ENCODE peak calls at places on chromosome 15, in eight cellular contexts. K is A549; E is adrenal gland; Q is psoas muscle; D is lung; F is spleen; R is prostate gland; B is CD8-positive, alpha-beta T cell. V is an unnamed sample.

GRCh38 chr15:60004846-60005351 is 788 bp downstream of the FOXB1 start:
- DNase-seq in D (no peak), B (peak; percentile 24), F (no peak), E (no peak), K (no peak), Q (no peak), R (no peak), V (no peak)

GRCh38 chr15:92290359-92290992 is 103.2 kb upstream of the ST8SIA2 start:
- DNase-seq in K (no peak), D (no peak), Q (no peak), F (no peak), R (no peak), E (no peak), B (no peak), V (no peak)

GRCh38 chr15:76993114-76993715 is 1.7 kb upstream of the PSTPIP1 start:
- DNase-seq in D (no peak), F (peak; percentile 79), Q (no peak), R (no peak), K (no peak), E (no peak), B (no peak), V (no peak)

GRCh38 chr15:85974348-85974705 is 105.3 kb upstream of the AGBL1 start:
- DNase-seq in R (no peak), B (no peak), F (no peak), K (no peak), D (no peak), Q (no peak), E (no peak), V (no peak)

GRCh38 chr15:45183511-45183910 is 4.3 kb downstream of the SHF start:
- DNase-seq in E (no peak), F (peak; percentile 44), Q (no peak), R (no peak), K (no peak), B (no peak), D (no peak), V (no peak)

GRCh38 chr15:77075528-77075927 is 4.6 kb upstream of the TSPAN3 start:
- DNase-seq in K (no peak), F (no peak), B (no peak), Q (no peak), D (no peak), E (peak; percentile 39), R (no peak), V (no peak)

GRCh38 chr15:100627789-100628395 is 25.5 kb downstream of the ASB7 start:
- DNase-seq in Q (no peak), B (peak; percentile 49), D (peak; percentile 61), R (peak; percentile 79), F (no peak), E (peak; percentile 61), K (peak; percentile 58), V (peak; percentile 38)

GRCh38 chr15:65184305-65184943 is 718 bp downstream of the CLPX start:
- DNase-seq in D (peak; percentile 59), E (peak; percentile 57), F (peak; percentile 91), K (peak; percentile 73), Q (peak; percentile 79), R (peak; percentile 49), B (peak; percentile 24), V (peak; percentile 77)

GRCh38 chr15:25965326-25965725 is 102.2 kb upstream of the ATP10A start:
- DNase-seq in D (no peak), R (no peak), F (no peak), K (no peak), Q (no peak), B (no peak), E (no peak), V (no peak)

GRCh38 chr15:100783296-100783695 is 96.3 kb upstream of the ALDH1A3 start:
- DNase-seq in E (peak; percentile 1), F (no peak), Q (no peak), D (no peak), R (no peak), K (no peak), B (no peak), V (no peak)

GRCh38 chr15:99555089-99555488 is 10.7 kb upstream of the MEF2A start:
- DNase-seq in K (no peak), D (no peak), R (no peak), Q (no peak), E (no peak), F (no peak), B (no peak), V (no peak)

GRCh38 chr15:76333309-76333708 is 3.3 kb upstream of the ISL2 start:
- DNase-seq in D (peak; percentile 25), Q (no peak), E (peak; percentile 7), B (no peak), K (no peak), R (no peak), F (no peak), V (no peak)

GRCh38 chr15:41693757-41694156 is 33.6 kb downstream of the MGA start:
- DNase-seq in D (no peak), F (no peak), K (no peak), B (no peak), R (no peak), Q (no peak), E (no peak), V (no peak)

GRCh38 chr15:41698779-41699178 is 38.6 kb downstream of the MGA start:
- DNase-seq in R (no peak), D (no peak), Q (no peak), B (no peak), E (no peak), F (no peak), K (no peak), V (no peak)

GRCh38 chr15:41691471-41691870 is 31.3 kb downstream of the MGA start:
- DNase-seq in D (no peak), B (no peak), F (no peak), E (no peak), Q (no peak), R (no peak), K (no peak), V (no peak)

GRCh38 chr15:41692049-41692448 is 31.8 kb downstream of the MGA start:
- DNase-seq in K (no peak), R (no peak), Q (no peak), F (no peak), B (no peak), D (no peak), E (no peak), V (no peak)

DNA sequence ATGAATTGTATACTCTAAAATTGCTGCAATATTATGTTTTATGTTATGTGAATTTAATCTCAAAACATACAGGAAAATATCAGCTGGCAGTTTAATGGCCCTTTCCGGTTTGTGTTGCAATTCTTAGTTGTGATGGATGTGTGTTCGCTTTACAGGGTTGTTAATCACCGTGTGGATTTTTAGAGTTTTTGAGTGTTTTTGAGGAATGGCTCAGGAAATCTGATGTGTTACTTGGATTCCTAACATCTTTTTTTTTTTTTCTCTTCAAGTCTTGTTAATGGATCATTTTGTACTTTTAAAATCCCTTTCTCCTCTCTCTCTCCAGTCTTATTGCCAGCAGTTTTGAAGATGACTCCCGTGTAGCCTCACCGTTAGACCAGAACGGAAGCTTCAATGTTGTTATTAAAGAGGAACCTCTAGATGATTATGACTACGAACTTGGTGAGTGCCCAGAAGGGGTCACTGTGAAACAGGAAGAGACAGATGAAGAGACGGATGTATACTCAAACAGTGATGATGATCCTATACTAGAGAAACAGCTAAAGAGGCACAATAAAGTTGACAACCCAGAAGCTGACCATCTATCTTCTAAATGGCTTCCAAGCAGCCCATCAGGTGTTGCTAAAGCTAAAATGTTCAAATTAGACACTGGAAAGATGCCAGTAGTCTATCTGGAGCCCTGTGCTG is 35.7 kb downstream of the MGA start:
- DNase-seq in R (peak; percentile 23), B (peak; percentile 52), K (peak; percentile 8), D (no peak), E (no peak), F (no peak), Q (no peak), V (no peak)
- TF ChIP-seq CTCF in R (no peak), B (peak; percentile 41), K (peak; percentile 34), D (no peak), E (no peak), F (peak; percentile 9), Q (no peak), V (no peak)

DNA sequence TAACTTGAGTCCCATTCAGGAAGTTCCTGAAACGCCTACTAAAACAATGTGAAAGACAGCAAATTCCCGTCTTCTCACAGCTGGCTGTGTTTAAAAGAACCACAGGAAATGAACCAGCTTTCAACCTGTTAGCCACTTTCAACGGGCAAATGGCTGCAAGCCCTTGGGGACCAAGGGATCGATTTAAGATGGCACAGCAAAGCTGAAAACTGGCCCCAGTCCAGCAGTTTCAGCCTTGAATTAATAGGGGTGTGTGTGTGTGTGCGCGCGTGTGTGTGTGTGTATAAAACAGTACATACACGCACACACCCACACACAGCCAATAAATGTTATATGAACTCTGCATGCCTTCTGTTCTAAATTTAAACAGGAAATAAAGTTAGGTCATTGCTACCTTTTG is 168.6 kb upstream of the TMCO5A start:
- DNase-seq in Q (no peak), E (no peak), F (no peak), K (no peak), D (no peak), B (no peak), R (no peak), V (peak; percentile 28)
- H3K4me3 ChIP-seq in Q (no peak overlapping the region), E (no peak overlapping the region), F (no peak overlapping the region), K (no peak overlapping the region), D (no peak overlapping the region), B (no peak overlapping the region), R (no peak overlapping the region), V (no peak overlapping the region)

GRCh38 chr15:79373068-79373467 is 59.1 kb upstream of the MINAR1 start:
- DNase-seq in D (no peak), Q (no peak), E (no peak), R (no peak), K (no peak), F (no peak), B (no peak), V (no peak)

GRCh38 chr15:79371581-79371980 is 60.6 kb upstream of the MINAR1 start:
- DNase-seq in E (no peak), R (no peak), F (no peak), D (no peak), B (no peak), K (no peak), Q (no peak), V (no peak)

GRCh38 chr15:79372428-79372827 is 59.7 kb upstream of the MINAR1 start:
- DNase-seq in R (no peak), E (no peak), F (no peak), Q (no peak), B (no peak), D (no peak), K (no peak), V (no peak)

GRCh38 chr15:79373728-79374127 is 58.4 kb upstream of the MINAR1 start:
- DNase-seq in B (no peak), K (no peak), D (no peak), F (no peak), R (no peak), E (no peak), Q (no peak), V (no peak)

GRCh38 chr15:79370716-79371115 is 59.8 kb downstream of the TMED3 start:
- DNase-seq in F (no peak), B (no peak), K (no peak), D (no peak), R (no peak), Q (no peak), E (no peak), V (no peak)
- H3K9me3 ChIP-seq in F (no peaks in the 10 kb centered on the region), B (no peaks in the 10 kb centered on the region), K (no peaks in the 10 kb centered on the region), D (no peaks in the 10 kb centered on the region), R (no peaks in the 10 kb centered on the region), Q (no peaks in the 10 kb centered on the region), E (no peaks in the 10 kb centered on the region), V (no peaks in the 10 kb centered on the region)

DNA sequence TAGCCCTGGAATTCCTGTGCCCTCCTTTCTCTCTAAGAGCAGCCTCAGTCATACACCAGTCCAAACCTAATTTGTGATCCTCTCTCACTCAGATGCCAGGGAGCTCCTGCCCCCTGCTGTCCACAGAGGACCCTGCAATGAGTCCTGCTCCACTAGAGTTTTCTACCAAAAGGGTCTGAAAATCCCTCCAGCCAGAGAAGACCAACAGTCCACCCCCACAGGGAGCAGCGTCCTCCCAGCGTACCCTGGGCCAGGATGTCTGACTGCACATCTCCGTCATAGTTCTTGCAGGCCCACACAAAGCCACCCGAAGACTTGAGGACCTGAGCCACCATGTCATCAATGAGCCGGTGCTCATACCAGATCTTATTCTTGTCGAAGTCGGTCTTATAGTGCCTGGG is 15.4 kb downstream of the IDH2 start:
- DNase-seq in D (no peak), B (peak; percentile 47), R (no peak), K (peak; percentile 79), E (no peak), Q (peak; percentile 50), F (peak; percentile 83), V (no peak)
- TF ChIP-seq CTCF in D (peak; percentile 62), B (peak; percentile 59), R (no peak), K (peak; percentile 79), E (peak; percentile 56), Q (peak; percentile 57), F (peak; percentile 55), V (peak; percentile 43)

V was measured in heart left ventricle.